ENCODE peak calls at places on chromosomes 3 and 15, in four cellular contexts. R, X, O and U are unnamed samples.
A peak's percentile ranks its signal among the peaks of the same experiment; 100 is the strongest.

GRCh38 chr15:91942676-91943417 is 89.3 kb downstream of the SLCO3A1 start:
- DNase-seq in R (no peak), X (peak; percentile 59), O (peak; percentile 85), U (peak; percentile 23)

GRCh38 chr15:25426896-25427610 is 11.8 kb downstream of the UBE3A start:
- DNase-seq in R (no peak), X (no peak), O (no peak), U (no peak)

GRCh38 chr3:13348100-13348499 is 72.0 kb downstream of the NUP210 start:
- DNase-seq in R (no peak), X (no peak), O (no peak), U (no peak)

GRCh38 chr15:68183886-68184285 is 21.2 kb downstream of the CALML4 start:
- DNase-seq in R (no peak), X (no peak), O (no peak), U (peak; percentile 5)

GRCh38 chr3:151283387-151283786 is 5.0 kb upstream of the P2RY14 start:
- DNase-seq in R (no peak), X (no peak), O (no peak), U (no peak)

GRCh38 chr3:34008836-34009479 is 210.5 kb downstream of the PDCD6IP start:
- DNase-seq in R (no peak), X (no peak), O (no peak), U (no peak)

GRCh38 chr15:42084465-42085235 is 9.7 kb downstream of the PLA2G4D start:
- DNase-seq in R (peak; percentile 74), X (peak; percentile 80), O (peak; percentile 25), U (no peak)

GRCh38 chr3:134242649-134243637 is 7.7 kb downstream of the RYK start:
- DNase-seq in R (no peak), X (no peak), O (peak; percentile 90), U (peak; percentile 64)

GRCh38 chr3:43434431-43434830 is 148.1 kb downstream of the SNRK start:
- DNase-seq in R (no peak), X (no peak), O (no peak), U (no peak)

GRCh38 chr3:168096210-168096795 is 579 bp upstream of the GOLIM4 start:
- DNase-seq in R (peak; percentile 51), X (peak; percentile 74), O (peak; percentile 95), U (peak; percentile 79)

GRCh38 chr3:64148955-64149653 is 76.2 kb downstream of the PRICKLE2 start:
- DNase-seq in R (no peak), X (no peak), O (no peak), U (no peak)

GRCh38 chr3:184174646-184175492 is at the start of gene AP2M1:
- DNase-seq in R (peak; percentile 100), X (peak; percentile 99), O (peak; percentile 99), U (peak; percentile 95)
- TF ChIP-seq CTCF in R (peak; percentile 18), X (no peak), O (no peak), U (no peak)

GRCh38 chr3:49171775-49172500 is 540 bp downstream of the KLHDC8B start:
- DNase-seq in R (no peak), X (no peak), O (no peak), U (no peak)
- H3K4me3 ChIP-seq in R (peak overlapping the region; percentile 61), X (peak overlapping the region; percentile 72), O (peak overlapping the region; percentile 81), U (peak overlapping the region; percentile 78)

GRCh38 chr15:71501344-71502128 is 308.8 kb upstream of the NR2E3 start:
- DNase-seq in R (no peak), X (no peak), O (no peak), U (no peak)

GRCh38 chr15:71505962-71506361 is 304.4 kb upstream of the NR2E3 start:
- DNase-seq in R (no peak), X (no peak), O (no peak), U (no peak)

GRCh38 chr15:71512281-71513016 is 297.9 kb upstream of the NR2E3 start:
- DNase-seq in R (no peak), X (no peak), O (no peak), U (no peak)

GRCh38 chr15:71508081-71508682 is 302.2 kb upstream of the NR2E3 start:
- DNase-seq in R (no peak), X (no peak), O (no peak), U (no peak)

GRCh38 chr15:71506946-71507345 is 303.4 kb upstream of the NR2E3 start:
- DNase-seq in R (no peak), X (no peak), O (no peak), U (no peak)
- TF ChIP-seq CTCF in R (no peak), X (no peak), O (no peak), U (no peak)

DNA sequence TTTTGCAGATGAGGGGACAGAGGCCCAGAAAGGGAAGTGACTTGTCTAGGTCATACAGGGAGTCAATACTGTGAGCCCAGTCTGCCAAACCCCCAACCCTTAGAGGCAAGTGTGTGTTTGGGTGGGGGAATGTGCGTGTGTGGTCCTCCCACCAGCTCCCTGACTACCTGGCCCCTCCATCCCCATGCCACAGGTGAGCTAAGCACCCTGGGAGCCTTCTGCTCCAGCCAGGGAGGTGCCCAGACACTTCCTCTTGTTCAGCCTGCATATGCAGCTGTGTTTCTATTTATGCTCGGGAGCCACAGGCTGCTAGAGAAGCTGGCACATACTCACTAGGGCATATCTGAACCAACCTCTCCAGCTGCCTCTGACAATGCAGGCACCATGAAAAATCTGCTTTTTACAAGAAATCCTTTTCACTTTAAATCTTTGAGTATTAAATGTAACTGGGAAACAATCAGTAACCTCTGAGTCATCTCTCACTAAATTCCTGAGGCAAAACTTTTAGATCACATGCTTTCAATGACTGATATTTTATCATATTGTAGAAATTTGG is 20.7 kb downstream of the TBC1D2B start:
- DNase-seq in R (no peak), X (peak; percentile 41), O (peak; percentile 54), U (no peak)
- H3K4me3 ChIP-seq in R (no peak overlapping the region), X (no peak overlapping the region), O (no peak overlapping the region), U (peak overlapping the region; percentile 1)

GRCh38 chr3:69385033-69385722 is 710 bp downstream of the FRMD4B start:
- DNase-seq in R (no peak), X (no peak), O (no peak), U (no peak)

GRCh38 chr3:69388241-69388640 is 2.4 kb upstream of the FRMD4B start:
- DNase-seq in R (no peak), X (no peak), O (no peak), U (no peak)

GRCh38 chr3:69384379-69384778 is 1.5 kb downstream of the FRMD4B start:
- DNase-seq in R (no peak), X (no peak), O (no peak), U (no peak)

GRCh38 chr3:69386535-69387385 is 872 bp upstream of the FRMD4B start:
- DNase-seq in R (no peak), X (no peak), O (no peak), U (no peak)

DNA sequence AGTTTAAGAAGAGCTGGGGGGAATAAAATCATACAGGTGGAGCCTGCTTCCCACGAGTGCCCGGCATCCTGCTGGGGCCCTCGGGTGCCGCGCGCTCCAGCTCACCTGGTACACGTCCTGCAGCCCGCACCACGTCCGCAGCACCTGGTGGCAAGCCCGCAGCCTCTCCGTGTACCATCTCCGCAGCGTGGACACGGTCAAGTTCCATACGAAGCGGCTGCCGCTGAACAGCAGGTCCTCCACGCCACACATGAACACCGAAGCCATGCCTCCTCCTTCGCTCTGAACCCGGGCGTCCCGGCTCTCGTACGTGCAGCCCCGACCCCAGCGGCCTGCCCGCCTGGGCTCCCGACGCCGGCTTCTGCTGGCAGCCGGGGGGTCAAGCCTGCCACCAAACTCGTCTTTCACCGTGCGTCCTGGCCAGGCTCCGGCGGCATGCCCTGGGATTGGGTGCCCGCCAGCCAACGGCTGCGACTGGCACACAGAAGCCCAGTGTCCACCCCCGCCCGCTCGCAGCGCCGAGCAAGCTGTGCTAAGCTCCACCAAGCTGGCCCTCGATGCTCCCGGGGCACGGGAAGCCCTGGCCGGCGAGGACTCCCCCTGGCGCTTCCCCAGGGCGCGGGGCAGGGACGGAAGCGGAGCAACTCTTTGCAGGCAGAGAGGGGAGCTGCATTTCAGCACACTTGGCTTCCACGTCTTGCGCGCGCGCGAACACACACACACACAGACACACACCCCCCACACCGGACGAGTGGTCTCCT is at the start of gene FRMD4B:
- DNase-seq in R (peak; percentile 95), X (peak; percentile 72), O (peak; percentile 24), U (no peak)
- TF ChIP-seq CTCF in R (peak; percentile 53), X (no peak), O (peak; percentile 41), U (peak; percentile 55)

GRCh38 chr3:15649341-15649740 is 47.8 kb downstream of the BTD start:
- DNase-seq in R (no peak), X (no peak), O (no peak), U (no peak)
- H3K4me3 ChIP-seq in R (no peak overlapping the region), X (no peak overlapping the region), O (no peak overlapping the region), U (no peak overlapping the region)